ENCODE peak calls at places on chromosomes 3 and 15, in five cellular contexts. F is A549; J is NB4; A is epithelial cell of esophagus; P is CD8-positive, alpha-beta memory T cell. G is an unnamed sample.

GRCh38 chr3:143970773-143971366 is 753 bp upstream of the DIPK2A start:
- DNase-seq in F (peak), J (peak), A (no peak), P (no peak), G (peak)

GRCh38 chr3:150447084-150447483 is 39.0 kb downstream of the TSC22D2 start:
- DNase-seq in J (no peak), F (no peak), A (no peak), P (no peak), G (no peak)

GRCh38 chr15:59138243-59138642 is 33.3 kb downstream of the CCNB2 start:
- DNase-seq in F (peak), A (peak), J (peak), P (peak), G (peak)

GRCh38 chr3:127853681-127854080 is 31.4 kb upstream of the MGLL start:
- DNase-seq in J (no peak), F (no peak), A (no peak), P (no peak), G (no peak)

GRCh38 chr15:62648954-62649353 is 393.6 kb upstream of the TPM1 start:
- DNase-seq in P (no peak), A (peak), F (no peak), J (peak), G (no peak)

GRCh38 chr15:78362716-78363426 is 22.7 kb downstream of the CRABP1 start:
- DNase-seq in J (no peak), F (no peak), P (no peak), A (no peak), G (no peak)

GRCh38 chr3:119221779-119222320 is 18.8 kb downstream of the B4GALT4 start:
- DNase-seq in A (no peak), F (no peak), P (no peak), J (no peak), G (no peak)

GRCh38 chr3:52065264-52065756 is 8.9 kb upstream of the DUSP7 start:
- DNase-seq in J (no peak), A (peak), P (no peak), F (no peak), G (no peak)

GRCh38 chr15:74134387-74135027 is 4.1 kb downstream of the ISLR2 start:
- DNase-seq in A (peak), J (peak), P (no peak), F (no peak), G (peak)

GRCh38 chr15:74768771-74769342 is 13.0 kb upstream of the CSK start:
- DNase-seq in F (peak), P (peak), J (peak), A (peak), G (no peak)

GRCh38 chr15:96234109-96234892 is 96.2 kb upstream of the NR2F2 start:
- DNase-seq in J (no peak), P (no peak), A (peak), F (no peak), G (no peak)

GRCh38 chr3:52555056-52555455 is 18.7 kb downstream of the UQCC5 start:
- DNase-seq in J (no peak), F (no peak), A (no peak), P (no peak), G (no peak)

GRCh38 chr15:101310508-101310907 is 15.5 kb upstream of the SNRPA1 start:
- DNase-seq in A (no peak), F (no peak), P (no peak), J (no peak), G (no peak)

GRCh38 chr3:142964150-142964498 is 650 bp upstream of the PAQR9 start:
- DNase-seq in J (no peak), P (no peak), F (no peak), A (no peak), G (no peak)

GRCh38 chr15:68652141-68652540 is 73.3 kb downstream of the CORO2B start:
- DNase-seq in P (no peak), A (no peak), J (no peak), F (no peak), G (no peak)

GRCh38 chr15:90221251-90221900 is 12.4 kb downstream of the CIB1 start:
- DNase-seq in J (peak), P (no peak), A (peak), F (peak), G (peak)

GRCh38 chr15:63701365-63701764 is 104.2 kb downstream of the FBXL22 start:
- DNase-seq in A (no peak), F (no peak), P (no peak), J (no peak), G (no peak)

GRCh38 chr3:48918388-48919214 is at the start of gene ARIH2:
- DNase-seq in A (peak), P (peak), F (peak), J (peak), G (peak)

GRCh38 chr3:196837819-196838420 is 29.8 kb upstream of the SENP5 start:
- DNase-seq in F (peak), A (peak), P (peak), J (peak), G (peak)

GRCh38 chr3:156725706-156726105 is 51.3 kb downstream of the TIPARP start:
- DNase-seq in A (peak), F (no peak), J (no peak), P (no peak), G (no peak)

GRCh38 chr3:161222662-161223061 is 1.6 kb downstream of the NMD3 start:
- DNase-seq in F (no peak), J (peak), P (no peak), A (no peak), G (no peak)

GRCh38 chr15:66484539-66485112 is 12.9 kb downstream of the SNAPC5 start:
- DNase-seq in A (no peak), P (no peak), F (no peak), J (no peak), G (no peak)

GRCh38 chr3:134035836-134036235 is 6.1 kb upstream of the SLCO2A1 start:
- DNase-seq in F (no peak), P (no peak), A (no peak), J (no peak), G (no peak)

GRCh38 chr15:26087881-26088280 is 224.8 kb upstream of the ATP10A start:
- DNase-seq in P (no peak), F (no peak), A (peak), J (no peak), G (no peak)

GRCh38 chr15:67024998-67025368 is 40.4 kb upstream of the SMAD3 start:
- DNase-seq in J (no peak), A (no peak), F (no peak), P (no peak), G (no peak)

GRCh38 chr15:63492541-63493077 is 11.8 kb upstream of the USP3 start:
- DNase-seq in P (no peak), F (no peak), A (peak), J (no peak), G (no peak)

GRCh38 chr3:186264608-186265400 is 97.2 kb downstream of the DGKG start:
- DNase-seq in A (no peak), J (no peak), F (no peak), P (no peak), G (no peak)

GRCh38 chr15:35437157-35437556 is 108.8 kb downstream of the DPH6 start:
- DNase-seq in A (peak), F (no peak), P (no peak), J (no peak), G (no peak)

GRCh38 chr3:115792206-115792955 is 169.1 kb downstream of the GAP43 start:
- DNase-seq in P (peak), A (peak), J (peak), F (no peak), G (no peak)
- H3K4me3 ChIP-seq in P (peak), A (no peak), J (no peak), F (no peak), G (no peak)

GRCh38 chr3:40618158-40618557 is 93.4 kb downstream of the ZNF621 start:
- DNase-seq in F (no peak), P (no peak), J (no peak), A (no peak), G (no peak)

GRCh38 chr3:40615110-40615915 is 90.6 kb downstream of the ZNF621 start:
- DNase-seq in A (no peak), J (no peak), P (no peak), F (no peak), G (no peak)

GRCh38 chr3:40616420-40616819 is 91.7 kb downstream of the ZNF621 start:
- DNase-seq in J (no peak), A (no peak), P (no peak), F (no peak), G (no peak)

GRCh38 chr3:40617084-40617483 is 92.3 kb downstream of the ZNF621 start:
- DNase-seq in F (no peak), A (no peak), J (no peak), P (no peak), G (no peak)

DNA sequence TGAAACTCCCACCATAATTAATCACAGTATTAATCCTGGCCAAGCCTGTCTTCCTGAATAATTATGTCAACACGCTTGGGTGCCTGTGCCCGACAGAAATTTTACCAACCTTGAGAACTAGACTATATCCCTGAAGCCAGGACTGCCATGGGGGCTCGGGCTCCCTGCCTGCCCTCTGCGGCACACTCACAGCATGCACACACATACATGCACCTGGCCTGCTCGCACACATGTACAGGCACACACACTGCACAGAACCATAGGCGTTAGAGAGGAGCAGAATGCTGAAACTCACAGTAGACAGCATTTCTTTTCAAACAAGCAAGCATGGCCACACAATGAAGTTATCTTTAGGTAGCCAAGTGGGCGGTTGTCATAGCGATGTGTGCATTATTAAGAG is 91.2 kb downstream of the ZNF621 start:
- DNase-seq in A (no peak), J (no peak), P (no peak), F (no peak), G (no peak)
- H3K4me3 ChIP-seq in A (no peak), J (no peak), P (no peak), F (no peak), G (no peak)

GRCh38 chr15:38129531-38130199 is 123.0 kb upstream of the SPRED1 start:
- DNase-seq in P (no peak), F (no peak), J (peak), A (peak), G (peak)

GRCh38 chr15:38128389-38128788 is 124.2 kb upstream of the SPRED1 start:
- DNase-seq in F (no peak), J (no peak), A (peak), P (no peak), G (no peak)

GRCh38 chr15:38130200-38130567 is 122.5 kb upstream of the SPRED1 start:
- DNase-seq in A (peak), J (no peak), P (no peak), F (no peak), G (no peak)

GRCh38 chr15:38134252-38134651 is 118.4 kb upstream of the SPRED1 start:
- DNase-seq in P (no peak), A (no peak), J (peak), F (no peak), G (no peak)

DNA sequence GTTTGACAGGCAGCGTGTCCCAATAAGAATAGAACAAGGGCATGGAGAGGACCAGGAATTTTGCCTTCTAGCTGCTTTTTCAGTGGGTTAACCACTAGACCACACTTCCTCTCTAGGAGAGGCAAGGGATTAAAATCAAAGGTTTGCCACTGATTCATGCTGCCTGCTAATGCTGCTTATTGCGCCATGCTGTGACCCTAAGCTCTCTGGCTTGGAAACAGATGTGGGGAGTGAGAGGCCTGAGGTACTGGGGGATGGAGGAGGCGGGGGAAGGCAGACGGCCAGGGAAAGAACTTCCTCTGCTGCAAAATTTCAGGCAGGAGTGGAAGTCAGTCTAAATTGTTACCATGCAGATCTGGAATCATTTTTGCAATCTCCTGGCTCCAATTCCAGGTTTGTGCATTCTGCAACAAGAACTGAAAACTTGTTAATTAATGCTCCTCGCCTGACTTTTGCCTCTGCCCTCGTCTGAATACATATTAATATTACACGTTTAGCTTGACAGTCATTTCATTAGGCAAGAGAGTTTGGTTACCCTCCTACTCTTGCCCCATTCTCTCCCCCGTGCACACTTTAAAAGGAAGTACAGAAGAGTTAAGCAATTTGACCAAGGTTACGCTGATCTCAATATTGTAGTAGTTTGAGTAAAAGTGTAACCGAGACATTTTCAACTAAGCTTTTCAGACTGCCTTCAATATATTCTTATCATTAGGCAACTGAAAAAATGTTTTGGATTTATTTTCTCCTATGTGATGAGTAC is 121.7 kb upstream of the SPRED1 start:
- DNase-seq in J (peak), F (no peak), A (peak), P (no peak), G (peak)
- H3K4me3 ChIP-seq in J (no peak), F (no peak), A (no peak), P (no peak), G (peak)

DNA sequence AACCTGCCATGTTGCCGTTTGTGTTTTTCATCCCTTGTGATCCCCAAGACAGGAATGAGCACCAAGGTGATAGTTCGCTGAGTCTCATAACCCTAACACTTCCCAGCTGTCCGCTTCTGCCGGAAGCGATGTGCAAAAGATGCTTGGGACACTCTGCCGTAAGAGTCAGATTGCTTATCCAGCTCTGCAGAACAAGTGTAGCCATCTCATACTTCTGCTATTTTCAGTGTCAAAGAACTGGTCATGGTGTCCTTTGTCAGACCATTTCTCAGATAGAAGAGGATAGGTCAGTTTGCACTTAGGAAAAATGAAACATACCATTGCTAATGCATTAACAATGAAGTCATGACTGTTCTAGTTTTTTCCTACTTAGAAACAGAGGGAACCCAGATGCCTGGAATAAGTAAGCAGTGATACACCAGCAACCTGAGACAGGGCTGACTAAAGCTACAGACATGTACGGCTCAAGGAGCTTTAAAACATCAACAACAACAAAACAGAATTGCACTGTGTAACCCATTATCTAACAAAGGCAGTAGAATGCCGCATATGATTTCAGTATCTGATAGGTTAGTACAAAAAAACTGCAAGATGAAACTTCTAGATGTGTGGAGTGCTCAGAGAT is 134.0 kb upstream of the IL12A start:
- DNase-seq in F (peak), J (no peak), P (no peak), A (peak), G (peak)
- H3K4me3 ChIP-seq in F (no peak), J (no peak), P (no peak), A (no peak), G (peak)

GRCh38 chr3:71542548-71543370 is 40.8 kb downstream of the FOXP1 start:
- DNase-seq in F (no peak), A (peak), P (no peak), J (peak), G (peak)
- H3K4me3 ChIP-seq in F (no peak), A (no peak), P (no peak), J (peak), G (peak)

GRCh38 chr3:32575451-32575850 is 4.8 kb upstream of the DYNC1LI1 start:
- DNase-seq in P (no peak), F (no peak), A (peak), J (peak), G (no peak)

GRCh38 chr3:32577621-32578556 is 7.2 kb upstream of the DYNC1LI1 start:
- DNase-seq in F (no peak), J (peak), P (no peak), A (peak), G (no peak)

DNA sequence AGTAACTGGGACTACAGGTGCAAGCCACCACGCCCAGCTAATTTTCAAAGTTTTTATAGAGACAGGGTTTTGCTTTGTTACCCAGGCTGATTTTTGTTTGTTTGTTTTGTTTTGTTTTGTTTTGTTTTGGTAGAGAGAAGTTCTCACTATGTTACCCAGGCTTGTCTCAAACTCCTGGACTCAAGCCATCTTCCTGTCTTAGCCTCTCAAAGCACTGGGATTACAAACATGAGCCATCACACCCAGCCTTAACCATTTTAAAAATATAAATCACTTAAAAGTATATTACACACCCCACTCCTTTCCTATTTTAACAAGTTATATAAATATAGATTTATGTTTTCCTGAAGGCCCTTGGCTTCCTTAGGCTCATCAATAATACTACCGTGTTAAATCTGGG is 6.5 kb upstream of the DYNC1LI1 start:
- DNase-seq in A (no peak), P (no peak), F (no peak), J (no peak), G (no peak)
- H3K4me3 ChIP-seq in A (no peak), P (no peak), F (no peak), J (peak), G (no peak)

GRCh38 chr15:72495007-72495406 is 20.9 kb downstream of the ARIH1 start:
- DNase-seq in F (no peak), J (no peak), A (no peak), P (no peak), G (no peak)

GRCh38 chr15:72496783-72497182 is 22.7 kb downstream of the ARIH1 start:
- DNase-seq in A (no peak), P (no peak), J (no peak), F (no peak), G (no peak)

GRCh38 chr15:72493220-72493619 is 19.1 kb downstream of the ARIH1 start:
- DNase-seq in P (no peak), J (no peak), A (no peak), F (no peak), G (no peak)

GRCh38 chr15:72492733-72493132 is 18.6 kb downstream of the ARIH1 start:
- DNase-seq in P (no peak), A (peak), J (no peak), F (no peak), G (no peak)

GRCh38 chr15:72497402-72497801 is 23.3 kb downstream of the ARIH1 start:
- DNase-seq in J (no peak), F (no peak), P (no peak), A (no peak), G (no peak)
- H3K4me3 ChIP-seq in J (no peak), F (no peak), P (no peak), A (no peak), G (no peak)